ENCODE peak calls at places on chromosomes 2 and 18, in eight cellular contexts. One of them, this sample, is unnamed.

GRCh38 chr2:121297217-121297830 is 12.3 kb upstream of the TFCP2L1 start:
- DNase-seq in Kasumi-1: peak; percentile 11
- DNase-seq in activated T-helper 1 cell treated with anti-CD3 and anti-CD28 coated beads, Interleukin-12 subunit alpha, Interleukin-12 subunit beta, Interleukin-2, Interleukin-4 antibody, amounts not matched to agents 30 ng/mL and 10 ng/mL and 1 ng/mL, durations not matched to agents 14 hours and 24 hours and 36 hours: no peak
- DNase-seq in NCI-H524: peak; percentile 81
- DNase-seq in WTC11: peak; percentile 65
- DNase-seq in aorta: no peak
- DNase-seq in H9: peak; percentile 71
- DNase-seq in GM13977: peak; percentile 46
- DNase-seq in this sample: no peak

GRCh38 chr2:63735263-63735662 is 106.4 kb upstream of the UGP2 start:
- DNase-seq in activated T-helper 1 cell treated with anti-CD3 and anti-CD28 coated beads, Interleukin-12 subunit alpha, Interleukin-12 subunit beta, Interleukin-2, Interleukin-4 antibody, amounts not matched to agents 30 ng/mL and 10 ng/mL and 1 ng/mL, durations not matched to agents 14 hours and 24 hours and 36 hours: no peak
- DNase-seq in WTC11: no peak
- DNase-seq in GM13977: no peak
- DNase-seq in H9: no peak
- DNase-seq in NCI-H524: no peak
- DNase-seq in Kasumi-1: no peak
- DNase-seq in aorta: no peak
- DNase-seq in this sample: no peak

GRCh38 chr2:120759543-120760331 is 24.1 kb downstream of the GLI2 start:
- DNase-seq in Kasumi-1: no peak
- DNase-seq in activated T-helper 1 cell treated with anti-CD3 and anti-CD28 coated beads, Interleukin-12 subunit alpha, Interleukin-12 subunit beta, Interleukin-2, Interleukin-4 antibody, amounts not matched to agents 30 ng/mL and 10 ng/mL and 1 ng/mL, durations not matched to agents 14 hours and 24 hours and 36 hours: no peak
- DNase-seq in NCI-H524: no peak
- DNase-seq in H9: peak; percentile 33
- DNase-seq in WTC11: peak; percentile 20
- DNase-seq in GM13977: no peak
- DNase-seq in aorta: peak; percentile 26
- DNase-seq in this sample: no peak

GRCh38 chr2:129619471-129619870 is 360.0 kb upstream of the RAB6C start:
- DNase-seq in Kasumi-1: no peak
- DNase-seq in H9: peak; percentile 72
- DNase-seq in WTC11: peak; percentile 19
- DNase-seq in NCI-H524: peak; percentile 62
- DNase-seq in aorta: no peak
- DNase-seq in GM13977: no peak
- DNase-seq in activated T-helper 1 cell treated with anti-CD3 and anti-CD28 coated beads, Interleukin-12 subunit alpha, Interleukin-12 subunit beta, Interleukin-2, Interleukin-4 antibody, amounts not matched to agents 30 ng/mL and 10 ng/mL and 1 ng/mL, durations not matched to agents 14 hours and 24 hours and 36 hours: no peak
- DNase-seq in this sample: no peak

GRCh38 chr2:66233981-66234380 is 200.9 kb upstream of the MEIS1 start:
- DNase-seq in GM13977: no peak
- DNase-seq in aorta: no peak
- DNase-seq in WTC11: no peak
- DNase-seq in H9: no peak
- DNase-seq in activated T-helper 1 cell treated with anti-CD3 and anti-CD28 coated beads, Interleukin-12 subunit alpha, Interleukin-12 subunit beta, Interleukin-2, Interleukin-4 antibody, amounts not matched to agents 30 ng/mL and 10 ng/mL and 1 ng/mL, durations not matched to agents 14 hours and 24 hours and 36 hours: no peak
- DNase-seq in NCI-H524: no peak
- DNase-seq in Kasumi-1: no peak
- DNase-seq in this sample: no peak

GRCh38 chr2:102061962-102062795 is 70.4 kb downstream of the IL1R2 start:
- DNase-seq in WTC11: no peak
- DNase-seq in GM13977: no peak
- DNase-seq in H9: no peak
- DNase-seq in aorta: no peak
- DNase-seq in activated T-helper 1 cell treated with anti-CD3 and anti-CD28 coated beads, Interleukin-12 subunit alpha, Interleukin-12 subunit beta, Interleukin-2, Interleukin-4 antibody, amounts not matched to agents 30 ng/mL and 10 ng/mL and 1 ng/mL, durations not matched to agents 14 hours and 24 hours and 36 hours: no peak
- DNase-seq in NCI-H524: no peak
- DNase-seq in Kasumi-1: no peak
- DNase-seq in this sample: no peak

GRCh38 chr18:48803518-48803917 is 147.2 kb downstream of the SMAD7 start:
- DNase-seq in GM13977: no peak
- DNase-seq in Kasumi-1: no peak
- DNase-seq in NCI-H524: no peak
- DNase-seq in WTC11: peak; percentile 3
- DNase-seq in activated T-helper 1 cell treated with anti-CD3 and anti-CD28 coated beads, Interleukin-12 subunit alpha, Interleukin-12 subunit beta, Interleukin-2, Interleukin-4 antibody, amounts not matched to agents 30 ng/mL and 10 ng/mL and 1 ng/mL, durations not matched to agents 14 hours and 24 hours and 36 hours: no peak
- DNase-seq in aorta: peak; percentile 18
- DNase-seq in H9: peak; percentile 18
- DNase-seq in this sample: peak; percentile 3

GRCh38 chr2:112540906-112541305 is 1.4 kb upstream of the POLR1B start:
- DNase-seq in aorta: no peak
- DNase-seq in activated T-helper 1 cell treated with anti-CD3 and anti-CD28 coated beads, Interleukin-12 subunit alpha, Interleukin-12 subunit beta, Interleukin-2, Interleukin-4 antibody, amounts not matched to agents 30 ng/mL and 10 ng/mL and 1 ng/mL, durations not matched to agents 14 hours and 24 hours and 36 hours: no peak
- DNase-seq in WTC11: no peak
- DNase-seq in NCI-H524: no peak
- DNase-seq in Kasumi-1: no peak
- DNase-seq in H9: no peak
- DNase-seq in GM13977: no peak
- DNase-seq in this sample: no peak

GRCh38 chr2:179460530-179460929 is 195.9 kb upstream of the SESTD1 start:
- DNase-seq in activated T-helper 1 cell treated with anti-CD3 and anti-CD28 coated beads, Interleukin-12 subunit alpha, Interleukin-12 subunit beta, Interleukin-2, Interleukin-4 antibody, amounts not matched to agents 30 ng/mL and 10 ng/mL and 1 ng/mL, durations not matched to agents 14 hours and 24 hours and 36 hours: no peak
- DNase-seq in NCI-H524: no peak
- DNase-seq in Kasumi-1: no peak
- DNase-seq in WTC11: no peak
- DNase-seq in aorta: peak; percentile 47
- DNase-seq in GM13977: no peak
- DNase-seq in H9: no peak
- DNase-seq in this sample: no peak

GRCh38 chr2:99451686-99452085 is 38.1 kb downstream of the REV1 start:
- DNase-seq in NCI-H524: no peak
- DNase-seq in Kasumi-1: no peak
- DNase-seq in WTC11: no peak
- DNase-seq in activated T-helper 1 cell treated with anti-CD3 and anti-CD28 coated beads, Interleukin-12 subunit alpha, Interleukin-12 subunit beta, Interleukin-2, Interleukin-4 antibody, amounts not matched to agents 30 ng/mL and 10 ng/mL and 1 ng/mL, durations not matched to agents 14 hours and 24 hours and 36 hours: no peak
- DNase-seq in H9: no peak
- DNase-seq in aorta: no peak
- DNase-seq in GM13977: no peak
- DNase-seq in this sample: no peak

GRCh38 chr2:196204991-196205766 is 33.8 kb upstream of the STK17B start:
- DNase-seq in GM13977: peak; percentile 15
- DNase-seq in H9: no peak
- DNase-seq in NCI-H524: no peak
- DNase-seq in WTC11: no peak
- DNase-seq in aorta: no peak
- DNase-seq in activated T-helper 1 cell treated with anti-CD3 and anti-CD28 coated beads, Interleukin-12 subunit alpha, Interleukin-12 subunit beta, Interleukin-2, Interleukin-4 antibody, amounts not matched to agents 30 ng/mL and 10 ng/mL and 1 ng/mL, durations not matched to agents 14 hours and 24 hours and 36 hours: no peak
- DNase-seq in Kasumi-1: no peak
- DNase-seq in this sample: no peak

GRCh38 chr2:128978155-128978707 is 659.6 kb upstream of the HS6ST1 start:
- DNase-seq in Kasumi-1: no peak
- DNase-seq in H9: no peak
- DNase-seq in NCI-H524: no peak
- DNase-seq in activated T-helper 1 cell treated with anti-CD3 and anti-CD28 coated beads, Interleukin-12 subunit alpha, Interleukin-12 subunit beta, Interleukin-2, Interleukin-4 antibody, amounts not matched to agents 30 ng/mL and 10 ng/mL and 1 ng/mL, durations not matched to agents 14 hours and 24 hours and 36 hours: no peak
- DNase-seq in aorta: no peak
- DNase-seq in WTC11: no peak
- DNase-seq in GM13977: no peak
- DNase-seq in this sample: no peak

GRCh38 chr2:71156531-71156930 is 26.1 kb downstream of the MPHOSPH10 start:
- DNase-seq in aorta: no peak
- DNase-seq in H9: no peak
- DNase-seq in WTC11: peak; percentile 30
- DNase-seq in GM13977: no peak
- DNase-seq in NCI-H524: peak; percentile 90
- DNase-seq in Kasumi-1: no peak
- DNase-seq in activated T-helper 1 cell treated with anti-CD3 and anti-CD28 coated beads, Interleukin-12 subunit alpha, Interleukin-12 subunit beta, Interleukin-2, Interleukin-4 antibody, amounts not matched to agents 30 ng/mL and 10 ng/mL and 1 ng/mL, durations not matched to agents 14 hours and 24 hours and 36 hours: no peak
- DNase-seq in this sample: no peak

GRCh38 chr2:43323810-43324588 is 97.6 kb upstream of the ZFP36L2 start:
- DNase-seq in aorta: peak; percentile 80
- DNase-seq in NCI-H524: no peak
- DNase-seq in WTC11: no peak
- DNase-seq in activated T-helper 1 cell treated with anti-CD3 and anti-CD28 coated beads, Interleukin-12 subunit alpha, Interleukin-12 subunit beta, Interleukin-2, Interleukin-4 antibody, amounts not matched to agents 30 ng/mL and 10 ng/mL and 1 ng/mL, durations not matched to agents 14 hours and 24 hours and 36 hours: no peak
- DNase-seq in GM13977: no peak
- DNase-seq in H9: no peak
- DNase-seq in Kasumi-1: no peak
- DNase-seq in this sample: no peak

GRCh38 chr2:96427917-96428316 is 77.2 kb downstream of the NEURL3 start:
- DNase-seq in activated T-helper 1 cell treated with anti-CD3 and anti-CD28 coated beads, Interleukin-12 subunit alpha, Interleukin-12 subunit beta, Interleukin-2, Interleukin-4 antibody, amounts not matched to agents 30 ng/mL and 10 ng/mL and 1 ng/mL, durations not matched to agents 14 hours and 24 hours and 36 hours: no peak
- DNase-seq in H9: no peak
- DNase-seq in aorta: no peak
- DNase-seq in WTC11: no peak
- DNase-seq in GM13977: no peak
- DNase-seq in Kasumi-1: no peak
- DNase-seq in NCI-H524: no peak
- DNase-seq in this sample: no peak

GRCh38 chr2:171217330-171217729 is 56.6 kb upstream of the TLK1 start:
- DNase-seq in H9: peak; percentile 42
- DNase-seq in GM13977: no peak
- DNase-seq in WTC11: no peak
- DNase-seq in Kasumi-1: no peak
- DNase-seq in aorta: no peak
- DNase-seq in NCI-H524: no peak
- DNase-seq in activated T-helper 1 cell treated with anti-CD3 and anti-CD28 coated beads, Interleukin-12 subunit alpha, Interleukin-12 subunit beta, Interleukin-2, Interleukin-4 antibody, amounts not matched to agents 30 ng/mL and 10 ng/mL and 1 ng/mL, durations not matched to agents 14 hours and 24 hours and 36 hours: no peak
- DNase-seq in this sample: no peak

GRCh38 chr2:217938038-217938437 is 64.8 kb downstream of the TNS1 start:
- DNase-seq in activated T-helper 1 cell treated with anti-CD3 and anti-CD28 coated beads, Interleukin-12 subunit alpha, Interleukin-12 subunit beta, Interleukin-2, Interleukin-4 antibody, amounts not matched to agents 30 ng/mL and 10 ng/mL and 1 ng/mL, durations not matched to agents 14 hours and 24 hours and 36 hours: no peak
- DNase-seq in aorta: no peak
- DNase-seq in NCI-H524: no peak
- DNase-seq in WTC11: no peak
- DNase-seq in Kasumi-1: no peak
- DNase-seq in GM13977: no peak
- DNase-seq in H9: no peak
- DNase-seq in this sample: peak; percentile 62

GRCh38 chr2:176132397-176133086 is 3.0 kb downstream of the HOXD8 start:
- DNase-seq in activated T-helper 1 cell treated with anti-CD3 and anti-CD28 coated beads, Interleukin-12 subunit alpha, Interleukin-12 subunit beta, Interleukin-2, Interleukin-4 antibody, amounts not matched to agents 30 ng/mL and 10 ng/mL and 1 ng/mL, durations not matched to agents 14 hours and 24 hours and 36 hours: no peak
- DNase-seq in NCI-H524: peak; percentile 97
- DNase-seq in Kasumi-1: no peak
- DNase-seq in WTC11: no peak
- DNase-seq in aorta: no peak
- DNase-seq in H9: no peak
- DNase-seq in GM13977: no peak
- DNase-seq in this sample: no peak

GRCh38 chr2:145845207-145845894 is 1325.4 kb upstream of the ZEB2 start:
- DNase-seq in GM13977: no peak
- DNase-seq in H9: no peak
- DNase-seq in aorta: no peak
- DNase-seq in activated T-helper 1 cell treated with anti-CD3 and anti-CD28 coated beads, Interleukin-12 subunit alpha, Interleukin-12 subunit beta, Interleukin-2, Interleukin-4 antibody, amounts not matched to agents 30 ng/mL and 10 ng/mL and 1 ng/mL, durations not matched to agents 14 hours and 24 hours and 36 hours: no peak
- DNase-seq in WTC11: no peak
- DNase-seq in Kasumi-1: no peak
- DNase-seq in NCI-H524: no peak
- DNase-seq in this sample: no peak

GRCh38 chr2:241803387-241804325 is 5.3 kb upstream of the NEU4 start:
- DNase-seq in aorta: peak; percentile 66
- DNase-seq in Kasumi-1: peak; percentile 8
- DNase-seq in NCI-H524: peak; percentile 52
- DNase-seq in H9: peak; percentile 51
- DNase-seq in GM13977: peak; percentile 80
- DNase-seq in activated T-helper 1 cell treated with anti-CD3 and anti-CD28 coated beads, Interleukin-12 subunit alpha, Interleukin-12 subunit beta, Interleukin-2, Interleukin-4 antibody, amounts not matched to agents 30 ng/mL and 10 ng/mL and 1 ng/mL, durations not matched to agents 14 hours and 24 hours and 36 hours: peak; percentile 33
- DNase-seq in WTC11: no peak
- DNase-seq in this sample: peak; percentile 67

This sample was measured in upper lobe of right lung.